ENCODE peak calls at places on chromosomes 5 and 9, in nine cellular contexts. I, O, N, D, B, M, Y, S and P are unnamed samples.

GRCh38 chr5:148805323-148806290 is 20.8 kb upstream of the ADRB2 start:
- DNase-seq in I (peak), O (no peak), N (no peak), D (no peak), B (peak), M (no peak), Y (no peak), S (no peak), P (no peak)

GRCh38 chr9:8436791-8437190 is 637.2 kb upstream of the DMAC1 start:
- DNase-seq in I (no peak), O (no peak), N (no peak), D (no peak), B (no peak), M (no peak), Y (no peak), S (no peak), P (no peak)

GRCh38 chr9:127506814-127507750 is 55.8 kb downstream of the LRSAM1 start:
- DNase-seq in I (peak), O (no peak), N (no peak), D (no peak), B (no peak), M (no peak), Y (no peak), S (no peak), P (no peak)

GRCh38 chr5:60077292-60077691 is 183.8 kb upstream of the PDE4D start:
- DNase-seq in I (no peak), O (no peak), N (no peak), D (no peak), B (no peak), M (no peak), Y (no peak), S (peak), P (peak)

GRCh38 chr5:173602423-173602822 is 14.0 kb downstream of the BOD1 start:
- DNase-seq in I (peak), O (no peak), N (no peak), D (peak), B (no peak), M (peak), Y (peak), S (no peak), P (no peak)

GRCh38 chr9:101486693-101487442 is 46.8 kb upstream of the RNF20 start:
- DNase-seq in I (no peak), O (peak), N (peak), D (peak), B (peak), M (no peak), Y (peak), S (peak), P (peak)

GRCh38 chr9:124450241-124450924 is at the start of gene ADGRD2:
- DNase-seq in I (no peak), O (no peak), N (no peak), D (peak), B (peak), M (peak), Y (peak), S (no peak), P (no peak)

GRCh38 chr5:95669540-95669939 is 13.3 kb downstream of the SPATA9 start:
- DNase-seq in I (no peak), O (peak), N (peak), D (peak), B (no peak), M (peak), Y (peak), S (peak), P (peak)

GRCh38 chr5:177085985-177086917 is at the start of gene FGFR4:
- DNase-seq in I (peak), O (peak), N (peak), D (peak), B (peak), M (no peak), Y (peak), S (peak), P (peak)

GRCh38 chr5:125717209-125717608 is 706.0 kb upstream of the GRAMD2B start:
- DNase-seq in I (no peak), O (no peak), N (no peak), D (no peak), B (no peak), M (no peak), Y (no peak), S (no peak), P (no peak)

GRCh38 chr9:136560586-136560985 is 14.7 kb upstream of the NOTCH1 start:
- DNase-seq in I (no peak), O (no peak), N (no peak), D (no peak), B (no peak), M (no peak), Y (no peak), S (no peak), P (no peak)

GRCh38 chr9:27853529-27853928 is 280.2 kb upstream of the C9orf72 start:
- DNase-seq in I (no peak), O (no peak), N (no peak), D (no peak), B (no peak), M (no peak), Y (no peak), S (no peak), P (no peak)

GRCh38 chr9:116020801-116021200 is 132.8 kb upstream of the PAPPA start:
- DNase-seq in I (no peak), O (no peak), N (no peak), D (no peak), B (no peak), M (no peak), Y (no peak), S (no peak), P (no peak)

GRCh38 chr9:128809036-128809599 is 9.2 kb upstream of the ENDOG start:
- DNase-seq in I (no peak), O (no peak), N (no peak), D (no peak), B (no peak), M (no peak), Y (no peak), S (no peak), P (no peak)

GRCh38 chr5:38706376-38706775 is 139.4 kb upstream of the OSMR start:
- DNase-seq in I (no peak), O (no peak), N (no peak), D (no peak), B (no peak), M (no peak), Y (no peak), S (no peak), P (no peak)

GRCh38 chr5:52864376-52864775 is 76.7 kb downstream of the ITGA1 start:
- DNase-seq in I (no peak), O (no peak), N (no peak), D (no peak), B (no peak), M (no peak), Y (no peak), S (no peak), P (no peak)

GRCh38 chr5:128199104-128199503 is 115.5 kb downstream of the SLC12A2 start:
- DNase-seq in I (no peak), O (no peak), N (no peak), D (no peak), B (no peak), M (peak), Y (no peak), S (no peak), P (no peak)

GRCh38 chr5:171264842-171265241 is 44.2 kb upstream of the TLX3 start:
- DNase-seq in I (no peak), O (no peak), N (no peak), D (no peak), B (no peak), M (no peak), Y (no peak), S (no peak), P (no peak)

GRCh38 chr9:120935383-120935857 is 8.8 kb upstream of the TRAF1 start:
- DNase-seq in I (peak), O (peak), N (peak), D (peak), B (peak), M (peak), Y (peak), S (peak), P (peak)

GRCh38 chr9:24479266-24479665 is 66.4 kb downstream of the IZUMO3 start:
- DNase-seq in I (no peak), O (no peak), N (no peak), D (no peak), B (no peak), M (no peak), Y (no peak), S (no peak), P (no peak)

GRCh38 chr5:109173395-109173794 is 236.4 kb downstream of the PJA2 start:
- DNase-seq in I (no peak), O (no peak), N (no peak), D (no peak), B (no peak), M (no peak), Y (no peak), S (no peak), P (no peak)

GRCh38 chr9:1042466-1042865 is 7.7 kb upstream of the DMRT2 start:
- DNase-seq in I (no peak), O (peak), N (no peak), D (no peak), B (no peak), M (no peak), Y (no peak), S (no peak), P (no peak)

DNA sequence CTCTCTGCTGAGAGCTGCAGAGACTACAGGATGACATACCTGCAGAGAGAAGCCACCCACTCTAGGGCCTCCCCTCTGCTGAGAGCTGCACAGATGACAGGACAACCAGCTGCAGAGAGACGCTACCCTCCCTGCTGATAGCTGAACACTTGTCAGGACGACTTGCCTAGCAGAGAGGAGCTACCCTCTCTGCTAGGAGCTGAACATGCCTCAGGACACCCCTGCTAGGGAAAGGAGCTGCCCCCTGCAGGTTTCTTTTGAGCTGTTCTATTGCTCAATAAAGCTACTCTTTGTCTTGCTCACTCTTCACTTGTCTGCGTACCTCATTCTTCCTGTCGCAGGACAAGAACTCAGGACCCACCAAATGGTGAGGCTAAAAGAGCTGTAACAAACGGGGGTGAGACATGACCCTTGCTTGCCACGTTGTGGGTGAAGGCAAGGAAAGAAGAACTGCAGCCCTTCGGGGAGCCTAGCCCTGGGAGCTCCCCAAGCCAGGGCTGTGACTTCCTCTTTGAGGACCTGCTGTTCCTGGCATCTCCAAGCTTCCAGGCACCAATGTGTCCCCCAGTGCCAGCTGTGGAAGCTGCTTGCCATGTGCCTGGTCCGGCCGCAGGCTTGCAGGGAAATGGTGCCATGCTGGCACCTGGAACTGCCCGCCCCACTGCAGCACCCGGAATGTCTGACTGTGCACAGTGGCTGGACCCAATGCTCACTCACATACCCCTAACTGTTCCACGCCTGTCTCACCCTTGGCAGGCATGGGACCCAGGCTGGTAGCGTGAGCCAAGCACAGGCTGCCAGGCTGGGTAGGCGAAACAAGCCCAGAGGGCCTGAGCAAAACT is 5.1 kb upstream of the TESK1 start:
- DNase-seq in I (peak), O (no peak), N (no peak), D (no peak), B (no peak), M (no peak), Y (no peak), S (no peak), P (no peak)
- TF ChIP-seq CTCF in I (peak), O (no peak), N (no peak), D (no peak), B (no peak), M (no peak), Y (no peak), S (no peak), P (no peak)

DNA sequence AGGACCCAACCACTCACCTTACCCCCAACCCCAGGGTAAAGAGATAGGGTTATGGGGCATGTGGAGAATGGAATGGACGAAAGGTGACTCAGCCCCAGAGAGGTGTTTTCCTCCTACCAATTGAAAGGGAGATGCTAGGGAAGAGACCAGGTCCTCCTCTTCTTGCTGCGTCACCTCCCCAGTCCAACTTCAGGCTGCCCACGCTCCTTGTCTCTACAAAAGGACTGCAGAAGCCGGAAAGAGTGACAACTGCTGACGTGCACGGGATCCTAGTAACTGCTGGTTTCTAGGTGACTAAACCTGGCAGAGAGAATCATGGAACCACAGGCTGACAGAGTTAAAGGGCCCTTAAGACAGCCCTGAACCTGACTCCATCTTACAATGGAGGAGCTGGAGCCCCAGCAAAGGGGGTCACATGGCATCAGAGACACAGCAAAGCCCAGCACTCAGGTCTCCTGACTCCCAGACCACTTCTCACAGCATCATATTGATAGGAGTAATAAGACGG is 2.2 kb downstream of the GPX3 start:
- DNase-seq in I (no peak), O (no peak), N (no peak), D (peak), B (no peak), M (no peak), Y (no peak), S (no peak), P (no peak)
- H3K4me3 ChIP-seq in I (no peak), O (peak), N (no peak), D (peak), B (no peak), M (peak), Y (peak), S (peak), P (peak)

GRCh38 chr5:469752-470483 is 26.9 kb downstream of the EXOC3 start:
- DNase-seq in I (no peak), O (peak), N (no peak), D (peak), B (peak), M (no peak), Y (peak), S (peak), P (peak)
- TF ChIP-seq POLR2A in I (no peak), O (no peak), N (no peak), D (no peak), B (no peak), M (no peak), Y (no peak), S (no peak), P (no peak)

DNA sequence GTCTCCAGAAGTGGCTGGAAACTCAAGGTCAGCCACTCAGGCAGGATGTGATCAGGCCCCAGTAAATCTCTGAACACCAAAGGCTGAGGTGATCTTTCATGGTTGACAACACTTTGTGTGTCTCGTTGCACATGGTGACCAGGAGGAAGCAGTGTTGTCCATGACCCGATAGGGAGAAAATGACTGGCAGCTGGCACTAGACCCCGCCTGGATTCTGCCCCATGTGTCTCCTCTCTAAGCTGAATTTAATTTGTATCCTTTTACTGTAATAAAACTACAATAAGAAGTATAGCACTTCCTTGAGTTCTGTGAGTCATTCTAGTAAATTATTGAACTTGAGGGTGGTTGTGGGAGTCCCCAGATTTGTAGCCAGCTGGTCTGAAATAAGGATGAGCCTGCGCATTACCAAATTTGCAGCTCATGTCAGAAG is 55.7 kb downstream of the TMEM215 start:
- DNase-seq in I (no peak), O (peak), N (no peak), D (no peak), B (no peak), M (no peak), Y (no peak), S (no peak), P (no peak)
- TF ChIP-seq CTCF in I (no peak), O (no peak), N (no peak), D (no peak), B (no peak), M (no peak), Y (no peak), S (no peak), P (no peak)

DNA sequence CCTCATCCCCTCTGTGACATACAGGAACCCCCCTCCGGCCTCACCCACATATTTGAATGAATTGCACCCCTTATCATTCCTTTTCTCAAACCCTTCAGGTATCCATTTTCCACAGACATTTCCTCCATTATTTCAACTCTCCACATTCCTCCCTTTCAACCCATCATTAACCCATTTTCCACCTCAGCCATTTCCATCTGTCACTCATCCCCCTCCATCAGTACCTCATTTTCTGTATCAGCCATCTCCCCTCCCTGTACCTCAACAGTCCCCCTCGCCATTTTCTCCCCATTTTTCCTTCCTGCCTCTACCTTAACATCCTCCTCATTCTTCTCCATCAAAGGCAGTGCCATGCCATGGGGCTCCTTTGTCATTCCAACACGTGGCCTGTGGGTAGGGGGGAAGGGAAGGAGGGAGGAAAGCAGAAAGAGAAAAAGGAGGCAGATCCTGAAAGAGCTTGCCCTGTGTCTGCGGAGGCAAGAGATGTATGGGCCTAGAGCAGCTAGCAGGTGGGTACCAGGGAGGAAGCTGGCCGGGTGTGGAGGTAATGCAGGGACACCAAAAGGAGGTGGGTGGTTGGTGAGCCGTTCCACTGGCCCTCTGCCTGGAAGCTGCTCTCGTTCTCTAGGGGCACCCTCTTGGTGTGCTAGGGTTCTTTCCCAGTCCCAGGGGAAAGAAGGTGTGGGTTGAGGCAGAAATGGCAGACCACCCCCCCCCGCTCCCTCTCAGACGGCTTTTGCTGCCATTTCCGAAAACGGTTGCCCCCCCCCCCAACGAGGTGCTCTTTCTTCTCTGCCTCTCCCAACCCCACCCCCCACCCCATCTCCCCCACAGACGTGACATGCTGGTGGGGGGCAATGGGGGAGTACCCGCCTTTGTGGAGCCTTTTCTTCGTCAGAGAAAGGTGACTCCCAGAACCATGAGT is 1.6 kb downstream of the DNAJB5 start:
- DNase-seq in I (no peak), O (no peak), N (peak), D (no peak), B (peak), M (no peak), Y (no peak), S (no peak), P (no peak)
- H3K4me3 ChIP-seq in I (no peak), O (peak), N (peak), D (no peak), B (no peak), M (peak), Y (no peak), S (no peak), P (no peak)

GRCh38 chr5:139760066-139761056 is 35.2 kb upstream of the PSD2 start:
- DNase-seq in I (no peak), O (no peak), N (no peak), D (no peak), B (no peak), M (no peak), Y (no peak), S (no peak), P (no peak)
- TF ChIP-seq POLR2A in I (no peak), O (no peak), N (no peak), D (no peak), B (no peak), M (no peak), Y (no peak), S (no peak), P (no peak)